ENCODE peak calls at places on chromosome 11, in seven cellular contexts. One of them, this sample, is unnamed.

GRCh38 chr11:127003260-127003981 is 2.9 kb upstream of the KIRREL3 start:
- DNase-seq in thoracic aorta: no peak
- DNase-seq in GM12878: no peak
- DNase-seq in NB4: peak
- DNase-seq in spleen: no peak
- DNase-seq in mammary epithelial cell: peak
- DNase-seq in CD8-positive, alpha-beta T cell: no peak
- DNase-seq in this sample: peak

GRCh38 chr11:26778000-26778757 is 56.3 kb upstream of the SLC5A12 start:
- DNase-seq in NB4: no peak
- DNase-seq in mammary epithelial cell: peak
- DNase-seq in GM12878: no peak
- DNase-seq in thoracic aorta: no peak
- DNase-seq in spleen: no peak
- DNase-seq in CD8-positive, alpha-beta T cell: no peak
- DNase-seq in this sample: peak

GRCh38 chr11:120714448-120714847 is 202.9 kb downstream of the GRIK4 start:
- DNase-seq in spleen: no peak
- DNase-seq in mammary epithelial cell: no peak
- DNase-seq in NB4: peak
- DNase-seq in GM12878: no peak
- DNase-seq in CD8-positive, alpha-beta T cell: no peak
- DNase-seq in thoracic aorta: no peak
- DNase-seq in this sample: no peak

GRCh38 chr11:73176145-73176891 is 34.2 kb upstream of the FCHSD2 start:
- DNase-seq in GM12878: no peak
- DNase-seq in NB4: no peak
- DNase-seq in thoracic aorta: no peak
- DNase-seq in mammary epithelial cell: no peak
- DNase-seq in spleen: peak
- DNase-seq in CD8-positive, alpha-beta T cell: no peak
- DNase-seq in this sample: no peak

GRCh38 chr11:63564785-63565350 is 1.7 kb upstream of the PLAAT2 start:
- DNase-seq in NB4: no peak
- DNase-seq in thoracic aorta: no peak
- DNase-seq in spleen: no peak
- DNase-seq in mammary epithelial cell: peak
- DNase-seq in GM12878: no peak
- DNase-seq in CD8-positive, alpha-beta T cell: no peak
- DNase-seq in this sample: no peak

GRCh38 chr11:92707665-92708064 is 261.8 kb upstream of the MTNR1B start:
- DNase-seq in thoracic aorta: no peak
- DNase-seq in spleen: no peak
- DNase-seq in mammary epithelial cell: no peak
- DNase-seq in CD8-positive, alpha-beta T cell: no peak
- DNase-seq in NB4: no peak
- DNase-seq in GM12878: no peak
- DNase-seq in this sample: no peak

GRCh38 chr11:126497581-126498109 is 142.2 kb downstream of the ST3GAL4 start:
- DNase-seq in NB4: no peak
- DNase-seq in CD8-positive, alpha-beta T cell: no peak
- DNase-seq in spleen: peak
- DNase-seq in mammary epithelial cell: no peak
- DNase-seq in GM12878: no peak
- DNase-seq in thoracic aorta: no peak
- DNase-seq in this sample: no peak

GRCh38 chr11:126039485-126040271 is 23.0 kb downstream of the CDON start:
- DNase-seq in CD8-positive, alpha-beta T cell: no peak
- DNase-seq in thoracic aorta: no peak
- DNase-seq in GM12878: no peak
- DNase-seq in mammary epithelial cell: peak
- DNase-seq in spleen: no peak
- DNase-seq in NB4: no peak
- DNase-seq in this sample: no peak

GRCh38 chr11:105611414-105611813 is 1.5 kb downstream of the GRIA4 start:
- DNase-seq in thoracic aorta: no peak
- DNase-seq in NB4: no peak
- DNase-seq in mammary epithelial cell: no peak
- DNase-seq in CD8-positive, alpha-beta T cell: no peak
- DNase-seq in GM12878: no peak
- DNase-seq in spleen: no peak
- DNase-seq in this sample: no peak

GRCh38 chr11:69211540-69212120 is 55.9 kb downstream of the SMIM38 start:
- DNase-seq in CD8-positive, alpha-beta T cell: no peak
- DNase-seq in thoracic aorta: no peak
- DNase-seq in NB4: no peak
- DNase-seq in spleen: no peak
- DNase-seq in mammary epithelial cell: no peak
- DNase-seq in GM12878: no peak
- DNase-seq in this sample: no peak

GRCh38 chr11:91866642-91867041 is 358.0 kb upstream of the FAT3 start:
- DNase-seq in thoracic aorta: no peak
- DNase-seq in mammary epithelial cell: no peak
- DNase-seq in CD8-positive, alpha-beta T cell: no peak
- DNase-seq in NB4: no peak
- DNase-seq in spleen: no peak
- DNase-seq in GM12878: no peak
- DNase-seq in this sample: no peak

GRCh38 chr11:17267576-17267975 is 9.0 kb upstream of the NUCB2 start:
- DNase-seq in CD8-positive, alpha-beta T cell: no peak
- DNase-seq in GM12878: no peak
- DNase-seq in spleen: no peak
- DNase-seq in NB4: peak
- DNase-seq in thoracic aorta: no peak
- DNase-seq in mammary epithelial cell: peak
- DNase-seq in this sample: no peak

GRCh38 chr11:16779436-16779835 is 41.0 kb downstream of the C11orf58 start:
- DNase-seq in NB4: peak
- DNase-seq in mammary epithelial cell: no peak
- DNase-seq in GM12878: no peak
- DNase-seq in CD8-positive, alpha-beta T cell: no peak
- DNase-seq in thoracic aorta: no peak
- DNase-seq in spleen: peak
- DNase-seq in this sample: no peak

GRCh38 chr11:2300936-2301630 is 635 bp downstream of the C11orf21 start:
- DNase-seq in spleen: peak
- DNase-seq in CD8-positive, alpha-beta T cell: peak
- DNase-seq in mammary epithelial cell: no peak
- DNase-seq in thoracic aorta: no peak
- DNase-seq in GM12878: no peak
- DNase-seq in NB4: peak
- DNase-seq in this sample: no peak

GRCh38 chr11:108511851-108512474 is 13.8 kb upstream of the POGLUT3 start:
- DNase-seq in spleen: no peak
- DNase-seq in mammary epithelial cell: peak
- DNase-seq in GM12878: no peak
- DNase-seq in thoracic aorta: no peak
- DNase-seq in NB4: no peak
- DNase-seq in CD8-positive, alpha-beta T cell: no peak
- DNase-seq in this sample: no peak

GRCh38 chr11:132186699-132187098 is 816.3 kb downstream of the NTM start:
- DNase-seq in CD8-positive, alpha-beta T cell: no peak
- DNase-seq in thoracic aorta: no peak
- DNase-seq in spleen: no peak
- DNase-seq in NB4: no peak
- DNase-seq in mammary epithelial cell: no peak
- DNase-seq in GM12878: no peak
- DNase-seq in this sample: no peak

GRCh38 chr11:128356992-128357391 is 230.4 kb downstream of the ETS1 start:
- DNase-seq in CD8-positive, alpha-beta T cell: no peak
- DNase-seq in thoracic aorta: no peak
- DNase-seq in mammary epithelial cell: no peak
- DNase-seq in GM12878: no peak
- DNase-seq in spleen: no peak
- DNase-seq in NB4: no peak
- DNase-seq in this sample: no peak

GRCh38 chr11:128585498-128586238 is 1.7 kb downstream of the ETS1 start:
- DNase-seq in GM12878: no peak
- DNase-seq in mammary epithelial cell: no peak
- DNase-seq in spleen: no peak
- DNase-seq in thoracic aorta: no peak
- DNase-seq in CD8-positive, alpha-beta T cell: no peak
- DNase-seq in NB4: no peak
- DNase-seq in this sample: no peak

GRCh38 chr11:13965337-13965736 is 2.8 kb downstream of the SPON1 start:
- DNase-seq in spleen: no peak
- DNase-seq in mammary epithelial cell: no peak
- DNase-seq in thoracic aorta: no peak
- DNase-seq in CD8-positive, alpha-beta T cell: no peak
- DNase-seq in GM12878: no peak
- DNase-seq in NB4: no peak
- DNase-seq in this sample: no peak

GRCh38 chr11:123072279-123072678 is 10.3 kb upstream of the HSPA8 start:
- DNase-seq in NB4: no peak
- DNase-seq in GM12878: no peak
- DNase-seq in thoracic aorta: no peak
- DNase-seq in CD8-positive, alpha-beta T cell: no peak
- DNase-seq in mammary epithelial cell: no peak
- DNase-seq in spleen: no peak
- DNase-seq in this sample: no peak

GRCh38 chr11:123065634-123066033 is 3.7 kb upstream of the HSPA8 start:
- DNase-seq in spleen: no peak
- DNase-seq in thoracic aorta: no peak
- DNase-seq in GM12878: no peak
- DNase-seq in NB4: no peak
- DNase-seq in CD8-positive, alpha-beta T cell: no peak
- DNase-seq in mammary epithelial cell: no peak
- DNase-seq in this sample: no peak

GRCh38 chr11:123073343-123074057 is 11.6 kb upstream of the HSPA8 start:
- DNase-seq in mammary epithelial cell: no peak
- DNase-seq in CD8-positive, alpha-beta T cell: no peak
- DNase-seq in NB4: no peak
- DNase-seq in thoracic aorta: no peak
- DNase-seq in GM12878: no peak
- DNase-seq in spleen: no peak
- DNase-seq in this sample: no peak

GRCh38 chr11:123072762-123073161 is 10.8 kb upstream of the HSPA8 start:
- DNase-seq in thoracic aorta: no peak
- DNase-seq in CD8-positive, alpha-beta T cell: no peak
- DNase-seq in GM12878: no peak
- DNase-seq in NB4: no peak
- DNase-seq in spleen: no peak
- DNase-seq in mammary epithelial cell: no peak
- DNase-seq in this sample: no peak

GRCh38 chr11:123069878-123070821 is 8.2 kb upstream of the HSPA8 start:
- DNase-seq in GM12878: no peak
- DNase-seq in spleen: no peak
- DNase-seq in NB4: peak
- DNase-seq in CD8-positive, alpha-beta T cell: no peak
- DNase-seq in mammary epithelial cell: no peak
- DNase-seq in thoracic aorta: no peak
- DNase-seq in this sample: no peak
- H3K4me3 ChIP-seq in GM12878: peak
- H3K4me3 ChIP-seq in spleen: peak
- H3K4me3 ChIP-seq in NB4: peak
- H3K4me3 ChIP-seq in CD8-positive, alpha-beta T cell: peak
- H3K4me3 ChIP-seq in mammary epithelial cell: no peak
- H3K4me3 ChIP-seq in thoracic aorta: peak
- H3K4me3 ChIP-seq in this sample: peak

DNA sequence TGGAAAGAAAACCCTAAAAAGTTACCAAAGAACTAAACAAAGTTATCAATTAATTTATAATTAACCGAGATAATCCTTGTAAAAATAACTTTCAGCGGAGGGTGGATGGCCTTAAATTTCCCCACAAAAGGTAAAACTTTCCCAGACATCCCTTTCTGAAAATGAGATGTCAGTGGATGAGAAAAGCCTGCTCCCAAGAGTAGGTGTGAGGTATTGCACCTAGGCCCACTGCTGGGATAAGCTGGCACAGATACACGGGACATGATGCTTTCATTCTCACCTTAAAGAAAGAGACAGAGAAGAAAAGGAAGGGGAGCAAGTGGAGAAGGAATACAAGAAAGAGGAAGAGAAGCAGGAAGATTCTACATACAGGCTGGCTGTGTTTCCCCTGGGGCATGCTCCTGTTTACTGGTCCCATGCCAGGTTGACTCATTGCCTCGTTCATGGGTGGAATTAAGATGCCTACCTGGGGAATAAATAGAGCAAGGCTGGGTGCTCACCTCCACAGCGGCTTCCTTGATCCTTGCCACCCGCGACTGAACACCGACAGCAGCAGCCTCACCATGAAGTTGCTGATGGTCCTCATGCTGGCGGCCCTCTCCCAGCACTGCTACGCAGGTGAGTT is at the start of gene SCGB2A2:
- DNase-seq in spleen: no peak
- DNase-seq in GM12878: no peak
- DNase-seq in NB4: no peak
- DNase-seq in CD8-positive, alpha-beta T cell: no peak
- DNase-seq in mammary epithelial cell: peak
- DNase-seq in thoracic aorta: no peak
- DNase-seq in this sample: no peak
- TF ChIP-seq CTCF in spleen: no peak
- TF ChIP-seq CTCF in GM12878: peak
- TF ChIP-seq CTCF in NB4: no peak
- TF ChIP-seq CTCF in CD8-positive, alpha-beta T cell: no peak
- TF ChIP-seq CTCF in mammary epithelial cell: peak
- TF ChIP-seq CTCF in thoracic aorta: no peak
- TF ChIP-seq CTCF in this sample: peak

GRCh38 chr11:65551572-65552398 is 6.4 kb downstream of the LTBP3 start:
- DNase-seq in CD8-positive, alpha-beta T cell: peak
- DNase-seq in thoracic aorta: no peak
- DNase-seq in spleen: peak
- DNase-seq in mammary epithelial cell: peak
- DNase-seq in NB4: peak
- DNase-seq in GM12878: no peak
- DNase-seq in this sample: peak
- H3K4me3 ChIP-seq in CD8-positive, alpha-beta T cell: no peak
- H3K4me3 ChIP-seq in thoracic aorta: no peak
- H3K4me3 ChIP-seq in spleen: no peak
- H3K4me3 ChIP-seq in mammary epithelial cell: no peak
- H3K4me3 ChIP-seq in NB4: no peak
- H3K4me3 ChIP-seq in GM12878: no peak
- H3K4me3 ChIP-seq in this sample: no peak

GRCh38 chr11:65433657-65434056 is 11.1 kb downstream of the NEAT1 start:
- DNase-seq in spleen: no peak
- DNase-seq in GM12878: no peak
- DNase-seq in mammary epithelial cell: no peak
- DNase-seq in thoracic aorta: no peak
- DNase-seq in CD8-positive, alpha-beta T cell: no peak
- DNase-seq in NB4: no peak
- DNase-seq in this sample: no peak

GRCh38 chr11:65431452-65432132 is 9.0 kb downstream of the NEAT1 start:
- DNase-seq in spleen: no peak
- DNase-seq in mammary epithelial cell: peak
- DNase-seq in thoracic aorta: no peak
- DNase-seq in CD8-positive, alpha-beta T cell: peak
- DNase-seq in GM12878: no peak
- DNase-seq in NB4: no peak
- DNase-seq in this sample: peak

GRCh38 chr11:65434057-65434666 is 11.6 kb downstream of the NEAT1 start:
- DNase-seq in thoracic aorta: no peak
- DNase-seq in NB4: no peak
- DNase-seq in spleen: no peak
- DNase-seq in CD8-positive, alpha-beta T cell: no peak
- DNase-seq in mammary epithelial cell: peak
- DNase-seq in GM12878: no peak
- DNase-seq in this sample: no peak

GRCh38 chr11:65432133-65432650 is 9.6 kb downstream of the NEAT1 start:
- DNase-seq in thoracic aorta: no peak
- DNase-seq in NB4: no peak
- DNase-seq in CD8-positive, alpha-beta T cell: no peak
- DNase-seq in mammary epithelial cell: no peak
- DNase-seq in GM12878: no peak
- DNase-seq in spleen: no peak
- DNase-seq in this sample: no peak

GRCh38 chr11:65432686-65433582 is 10.3 kb downstream of the NEAT1 start:
- DNase-seq in spleen: no peak
- DNase-seq in mammary epithelial cell: peak
- DNase-seq in NB4: peak
- DNase-seq in CD8-positive, alpha-beta T cell: no peak
- DNase-seq in thoracic aorta: no peak
- DNase-seq in GM12878: no peak
- DNase-seq in this sample: no peak
- TF ChIP-seq CTCF in spleen: peak
- TF ChIP-seq CTCF in mammary epithelial cell: no peak
- TF ChIP-seq CTCF in NB4: peak
- TF ChIP-seq CTCF in CD8-positive, alpha-beta T cell: peak
- TF ChIP-seq CTCF in thoracic aorta: peak
- TF ChIP-seq CTCF in GM12878: peak
- TF ChIP-seq CTCF in this sample: no peak